ENCODE peak calls at places on chromosomes 13 and 19, in nine cellular contexts. V is HTR-8/SVneo, C is NCI-H69, L is H9, O is thoracic aorta, A is progenitor cell of endocrine pancreas, J is HFFc6, D is amygdala, Y is RWPE1. B is an unnamed sample.

GRCh38 chr19:3643592-3644313 is 17.2 kb upstream of the CACTIN start:
- DNase-seq in A (no peak), O (no peak), L (no peak), J (no peak), Y (no peak), D (no peak), V (no peak), C (no peak), B (no peak)

GRCh38 chr13:71513414-71514063 is 353.5 kb downstream of the DACH1 start:
- DNase-seq in V (no peak), L (no peak), O (no peak), Y (no peak), A (no peak), C (peak), J (no peak), D (no peak), B (no peak)

GRCh38 chr13:27338816-27339215 is 68.2 kb downstream of the RASL11A start:
- DNase-seq in L (peak), D (no peak), O (no peak), V (no peak), J (no peak), Y (no peak), C (peak), A (no peak), B (no peak)

GRCh38 chr19:18110833-18111232 is 13.3 kb downstream of the MAST3 start:
- DNase-seq in V (no peak), J (no peak), O (no peak), L (no peak), C (no peak), D (no peak), Y (no peak), A (no peak), B (no peak)

GRCh38 chr19:48635966-48636858 is 967 bp downstream of the DBP start:
- DNase-seq in L (no peak), C (peak), A (no peak), O (no peak), V (no peak), Y (no peak), D (no peak), J (no peak), B (no peak)

GRCh38 chr19:30159636-30160035 is 212.5 kb upstream of the ZNF536 start:
- DNase-seq in D (no peak), L (no peak), C (no peak), O (no peak), Y (no peak), V (no peak), J (no peak), A (no peak), B (no peak)

GRCh38 chr19:478236-478888 is 17.5 kb upstream of the SHC2 start:
- DNase-seq in J (no peak), D (no peak), Y (no peak), L (no peak), O (no peak), V (no peak), A (no peak), C (no peak), B (no peak)

GRCh38 chr19:42254083-42254849 is 662 bp downstream of the ERF start:
- DNase-seq in O (no peak), A (peak), L (peak), Y (peak), D (no peak), J (no peak), V (no peak), C (peak), B (peak)

GRCh38 chr19:34041922-34042521 is 130.3 kb upstream of the LSM14A start:
- DNase-seq in A (peak), Y (no peak), C (peak), J (peak), D (no peak), L (peak), V (peak), O (peak), B (peak)

GRCh38 chr13:95607363-95607762 is 37.1 kb downstream of the DZIP1 start:
- DNase-seq in O (no peak), C (peak), D (no peak), A (no peak), J (peak), V (no peak), L (no peak), Y (peak), B (peak)

GRCh38 chr13:30880756-30881155 is 25.3 kb upstream of the MEDAG start:
- DNase-seq in A (no peak), O (no peak), Y (peak), J (peak), D (no peak), L (no peak), V (no peak), C (no peak), B (peak)

GRCh38 chr13:36715841-36716240 is 42.0 kb downstream of the SERTM1 start:
- DNase-seq in V (no peak), O (no peak), D (no peak), J (no peak), C (no peak), L (no peak), A (no peak), Y (no peak), B (no peak)

GRCh38 chr19:475360-475759 is 14.5 kb upstream of the SHC2 start:
- DNase-seq in Y (no peak), J (no peak), L (no peak), O (no peak), D (no peak), V (no peak), A (no peak), C (no peak), B (no peak)

GRCh38 chr19:15108145-15108844 is 1.1 kb downstream of the SYDE1 start:
- DNase-seq in J (no peak), Y (no peak), V (no peak), D (no peak), C (no peak), O (no peak), A (no peak), L (no peak), B (peak)

GRCh38 chr13:58680115-58680514 is 1048.6 kb downstream of the PCDH17 start:
- DNase-seq in J (no peak), D (no peak), L (peak), C (peak), A (no peak), Y (no peak), V (no peak), O (no peak), B (no peak)

GRCh38 chr19:3207466-3208242 is 16.8 kb upstream of the CELF5 start:
- DNase-seq in D (no peak), V (no peak), Y (no peak), L (peak), J (no peak), C (peak), O (no peak), A (no peak), B (no peak)

GRCh38 chr13:26202365-26202972 is 19.6 kb downstream of the RNF6 start:
- DNase-seq in O (no peak), V (no peak), C (peak), L (no peak), J (peak), A (no peak), D (no peak), Y (no peak), B (peak)

GRCh38 chr19:18789883-18790565 is 1.1 kb downstream of the COMP start:
- DNase-seq in J (no peak), O (no peak), A (no peak), V (no peak), L (peak), C (peak), D (no peak), Y (no peak), B (peak)

GRCh38 chr19:44807652-44808462 is 1.0 kb upstream of the BCAM start:
- DNase-seq in J (no peak), O (no peak), D (no peak), C (peak), A (peak), V (peak), Y (peak), L (peak), B (peak)

GRCh38 chr13:30715837-30716236 is 19.5 kb upstream of the ALOX5AP start:
- DNase-seq in L (no peak), A (no peak), C (no peak), Y (no peak), V (no peak), O (no peak), J (no peak), D (no peak), B (peak)

GRCh38 chr19:47699360-47699917 is 13.8 kb upstream of the EHD2 start:
- DNase-seq in O (no peak), J (no peak), V (peak), Y (peak), D (no peak), C (peak), A (peak), L (peak), B (no peak)

GRCh38 chr13:113759525-113760137 is 605 bp downstream of the TMEM255B start:
- DNase-seq in C (peak), V (peak), O (no peak), D (no peak), Y (peak), L (no peak), A (no peak), J (no peak), B (peak)

GRCh38 chr19:51783373-51783772 is 11.6 kb upstream of the FPR3 start:
- DNase-seq in C (peak), J (no peak), Y (peak), D (no peak), A (no peak), L (no peak), V (no peak), O (no peak), B (no peak)

GRCh38 chr13:113783966-113784644 is 25.1 kb downstream of the TMEM255B start:
- DNase-seq in C (no peak), J (no peak), Y (no peak), A (no peak), L (no peak), V (no peak), O (no peak), D (no peak), B (no peak)

GRCh38 chr19:36041831-36042230 is 9.2 kb upstream of the CLIP3 start:
- DNase-seq in L (no peak), C (no peak), J (peak), Y (peak), V (peak), D (no peak), O (no peak), A (no peak), B (peak)

GRCh38 chr19:42092350-42092749 is 16.4 kb downstream of the ZNF574 start:
- DNase-seq in V (peak), O (no peak), Y (peak), D (no peak), A (no peak), J (no peak), L (peak), C (peak), B (no peak)

GRCh38 chr13:52128714-52129700 is at the start of gene NEK5:
- DNase-seq in A (peak), C (peak), O (no peak), V (peak), J (peak), L (peak), Y (peak), D (peak), B (peak)

GRCh38 chr19:14080887-14081796 is 4.4 kb downstream of the C19orf67 start:
- DNase-seq in V (peak), L (peak), C (peak), J (peak), O (peak), Y (peak), D (peak), A (peak), B (peak)

GRCh38 chr19:741506-742131 is 9.3 kb upstream of the MISP start:
- DNase-seq in O (no peak), A (no peak), L (peak), V (peak), D (no peak), J (no peak), C (peak), Y (no peak), B (no peak)

GRCh38 chr19:12400618-12401502 is at the start of gene ZNF799:
- DNase-seq in A (peak), V (peak), D (peak), J (peak), L (peak), C (peak), Y (peak), O (peak), B (peak)

GRCh38 chr13:114118086-114118762 is 14.2 kb downstream of the RASA3 start:
- DNase-seq in C (no peak), A (no peak), J (peak), O (no peak), D (no peak), L (no peak), Y (no peak), V (no peak), B (peak)

GRCh38 chr13:79307866-79308298 is 98.2 kb downstream of the RBM26 start:
- DNase-seq in Y (no peak), L (peak), V (no peak), A (no peak), D (no peak), C (no peak), J (peak), O (no peak), B (peak)

GRCh38 chr19:55258476-55258827 is 365 bp downstream of the PPP6R1 start:
- DNase-seq in C (peak), D (no peak), Y (no peak), V (peak), O (no peak), J (no peak), A (peak), L (no peak), B (no peak)

GRCh38 chr19:30253581-30253996 is 118.6 kb upstream of the ZNF536 start:
- DNase-seq in C (peak), A (no peak), D (no peak), V (no peak), J (no peak), O (no peak), L (no peak), Y (peak), B (peak)

GRCh38 chr19:35986664-35987570 is 8.1 kb upstream of the SDHAF1 start:
- DNase-seq in A (no peak), Y (no peak), O (no peak), D (no peak), C (peak), L (peak), V (no peak), J (no peak), B (no peak)

B was measured in foreskin fibroblast.